ENCODE peak calls at places on chromosomes 12 and 14, in four cellular contexts. A is sigmoid colon, X is heart left ventricle, L is suprapubic skin. M is an unnamed sample.

GRCh38 chr14:69535230-69535848 is 39.3 kb downstream of the CCDC177 start:
- DNase-seq in A (no peak), X (peak; percentile 40), L (no peak), M (peak; percentile 51)

GRCh38 chr12:989751-990278 is 1.2 kb upstream of the ERC1 start:
- DNase-seq in X (peak; percentile 34), L (no peak), A (peak; percentile 67), M (peak; percentile 10)

GRCh38 chr14:37369446-37369845 is 171.7 kb downstream of the MIPOL1 start:
- DNase-seq in L (no peak), A (no peak), X (no peak), M (no peak)

GRCh38 chr14:100078997-100079561 is 13.9 kb downstream of the EVL start:
- DNase-seq in A (no peak), X (no peak), L (no peak), M (no peak)

GRCh38 chr12:91892081-91892855 is 253.4 kb downstream of the BTG1 start:
- DNase-seq in L (no peak), X (no peak), A (no peak), M (no peak)

GRCh38 chr12:131619736-131620506 is 91.0 kb upstream of the SFSWAP start:
- DNase-seq in X (peak; percentile 11), A (no peak), L (no peak), M (no peak)

GRCh38 chr14:103257211-103257962 is 76.7 kb upstream of the EIF5 start:
- DNase-seq in L (no peak), X (no peak), A (no peak), M (peak; percentile 26)

GRCh38 chr12:89070603-89071002 is 281.7 kb downstream of the DUSP6 start:
- DNase-seq in A (no peak), X (no peak), L (no peak), M (no peak)

GRCh38 chr12:109927622-109928021 is 27.5 kb downstream of the TCHP start:
- DNase-seq in X (no peak), L (peak; percentile 80), A (no peak), M (peak; percentile 33)

GRCh38 chr12:46798648-46799047 is 27.1 kb downstream of the SLC38A4 start:
- DNase-seq in L (no peak), A (no peak), X (no peak), M (no peak)

GRCh38 chr14:70808023-70808401 is 1.3 kb downstream of the MAP3K9 start:
- DNase-seq in A (no peak), X (no peak), L (no peak), M (peak; percentile 58)

GRCh38 chr14:70808402-70809237 is 693 bp downstream of the MAP3K9 start:
- DNase-seq in L (peak; percentile 82), X (peak; percentile 38), A (peak; percentile 62), M (peak; percentile 41)

GRCh38 chr14:70811065-70811464 is 1.8 kb upstream of the MAP3K9 start:
- DNase-seq in L (no peak), X (no peak), A (no peak), M (no peak)

GRCh38 chr14:70810621-70811020 is 1.3 kb upstream of the MAP3K9 start:
- DNase-seq in A (no peak), X (no peak), L (no peak), M (no peak)

GRCh38 chr14:70809238-70810214 is at the start of gene MAP3K9:
- DNase-seq in X (peak; percentile 91), A (peak; percentile 77), L (peak; percentile 88), M (peak; percentile 99)
- TF ChIP-seq POLR2A in X (no peak), A (no peak), L (no peak), M (peak; percentile 87)

GRCh38 chr12:3755898-3756297 is 3.0 kb upstream of the CRACR2A start:
- DNase-seq in A (no peak), X (no peak), L (no peak), M (no peak)

GRCh38 chr12:3751151-3752095 is 1.5 kb downstream of the CRACR2A start:
- DNase-seq in L (no peak), A (no peak), X (no peak), M (no peak)

GRCh38 chr12:3752096-3752709 is 706 bp downstream of the CRACR2A start:
- DNase-seq in A (no peak), L (no peak), X (peak; percentile 71), M (peak; percentile 55)

GRCh38 chr12:3752741-3753486 is at the start of gene CRACR2A:
- DNase-seq in L (no peak), X (peak; percentile 80), A (peak; percentile 80), M (peak; percentile 36)

GRCh38 chr12:3753549-3754284 is 808 bp upstream of the CRACR2A start:
- DNase-seq in X (peak; percentile 54), L (no peak), A (peak; percentile 75), M (no peak)
- H3K4me3 ChIP-seq in X (peak overlapping the region; percentile 30), L (peak overlapping the region; percentile 54), A (peak overlapping the region; percentile 45), M (no peak overlapping the region)

GRCh38 chr12:68686262-68686594 is 550 bp upstream of the NUP107 start:
- DNase-seq in L (no peak), X (no peak), A (no peak), M (no peak)

DNA sequence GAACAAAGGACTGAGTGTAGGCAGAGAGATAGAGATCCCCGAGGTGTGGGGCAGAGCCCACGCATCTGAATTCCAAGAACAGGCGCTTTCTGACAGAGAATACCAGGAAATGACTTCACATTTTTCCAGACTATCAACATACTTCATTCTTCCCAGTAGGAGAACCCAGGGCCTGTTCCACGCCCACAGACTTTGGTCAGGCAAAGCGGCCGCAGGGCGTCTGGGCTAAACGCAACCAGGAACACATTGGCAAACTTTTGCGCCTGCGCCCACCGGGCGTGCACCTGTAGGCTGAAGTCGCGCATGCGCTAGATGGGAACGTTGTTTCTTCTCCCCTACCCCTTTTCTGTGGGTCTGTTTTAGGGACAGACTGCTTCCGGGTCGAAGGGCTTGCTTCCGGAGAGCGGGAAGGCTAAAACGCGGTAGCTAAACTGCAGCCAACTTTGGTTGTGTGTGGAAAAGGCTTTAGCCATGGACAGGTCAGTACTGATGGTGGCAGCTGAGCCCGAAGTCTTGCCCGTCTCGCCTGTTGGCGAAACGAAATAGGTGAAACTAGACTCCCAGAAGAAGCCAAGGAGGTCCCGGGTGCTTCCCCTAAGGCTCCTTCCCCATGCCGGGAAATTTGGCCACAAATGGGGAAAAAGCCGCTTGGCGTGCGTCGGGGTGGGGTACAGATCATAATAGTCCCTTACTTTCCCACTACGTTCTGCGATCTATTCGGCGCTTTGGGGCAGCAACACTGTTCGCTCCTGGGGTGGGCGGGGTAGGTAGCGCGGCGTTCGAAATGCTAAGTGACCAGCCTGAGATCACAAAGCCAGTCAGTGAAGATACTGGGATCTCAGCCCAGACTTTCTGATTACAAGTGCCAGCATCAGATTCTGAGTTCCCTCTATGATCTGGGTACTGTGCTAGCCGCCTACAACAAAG is at the start of gene NUP107:
- DNase-seq in L (peak; percentile 99), X (peak; percentile 99), A (peak; percentile 100), M (peak; percentile 100)
- TF ChIP-seq POLR2A in L (no peak), X (no peak), A (peak; percentile 33), M (peak; percentile 72)

GRCh38 chr12:104460041-104460757 is 3.5 kb downstream of the CHST11 start:
- DNase-seq in X (no peak), A (no peak), L (no peak), M (no peak)
- H3K4me3 ChIP-seq in X (no peak overlapping the region), A (no peak overlapping the region), L (no peak overlapping the region), M (no peak overlapping the region)

GRCh38 chr14:104644236-104644635 is 39.7 kb upstream of the TMEM179 start:
- DNase-seq in L (no peak), X (no peak), A (no peak), M (no peak)
- TF ChIP-seq POLR2A in L (no peak), X (no peak), A (no peak), M (no peak)

DNA sequence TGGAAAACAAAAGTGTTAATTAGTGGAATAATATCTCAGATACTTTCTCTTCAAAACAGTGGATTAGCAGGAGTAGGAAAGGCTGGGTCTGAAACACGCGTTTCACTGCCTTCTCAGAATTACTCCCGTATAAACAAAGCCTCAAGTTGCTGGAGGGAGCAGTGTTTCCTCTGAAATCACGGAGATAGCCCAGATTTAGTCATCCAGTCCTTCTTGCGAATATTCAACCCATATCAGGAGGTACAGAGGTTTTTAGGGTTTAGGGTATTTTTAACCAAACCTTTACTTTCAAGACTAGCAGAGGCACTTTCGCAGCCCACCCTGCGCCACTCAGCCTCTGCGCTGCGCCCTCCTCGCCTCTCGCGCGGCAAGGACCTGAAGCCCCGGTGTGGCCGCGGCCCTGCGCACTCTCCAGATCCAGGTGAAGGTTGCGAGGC is 2.1 kb upstream of the SAMD4A start:
- DNase-seq in A (peak; percentile 69), L (no peak), X (no peak), M (peak; percentile 53)
- H3K4me3 ChIP-seq in A (peak overlapping the region; percentile 60), L (peak overlapping the region; percentile 93), X (peak overlapping the region; percentile 68), M (peak overlapping the region; percentile 78)

GRCh38 chr12:80293759-80294158 is 150.3 kb upstream of the PTPRQ start:
- DNase-seq in A (no peak), L (no peak), X (no peak), M (no peak)
- TF ChIP-seq POLR2A in A (no peak), L (no peak), X (no peak), M (no peak)

M was measured in thyroid gland.